ENCODE peak calls at places on chromosomes 4 and X, in five cellular contexts. One of them, this sample, is unnamed.

GRCh38 chr4:109072595-109072994 is 229.9 kb downstream of the COL25A1 start:
- DNase-seq in H1: no peak
- DNase-seq in body of pancreas: no peak
- DNase-seq in suprapubic skin: no peak
- DNase-seq in IMR-90: peak
- DNase-seq in this sample: no peak

GRCh38 chrX:151902813-151903591 is 9.7 kb upstream of the MAGEA4 start:
- DNase-seq in IMR-90: peak
- DNase-seq in suprapubic skin: no peak
- DNase-seq in H1: no peak
- DNase-seq in body of pancreas: no peak
- DNase-seq in this sample: no peak

GRCh38 chrX:106802063-106802387 is 448 bp upstream of the TBC1D8B start:
- DNase-seq in body of pancreas: peak
- DNase-seq in IMR-90: no peak
- DNase-seq in suprapubic skin: no peak
- DNase-seq in H1: no peak
- DNase-seq in this sample: no peak

GRCh38 chrX:123738378-123738955 is 5.6 kb upstream of the THOC2 start:
- DNase-seq in H1: no peak
- DNase-seq in IMR-90: no peak
- DNase-seq in suprapubic skin: no peak
- DNase-seq in body of pancreas: no peak
- DNase-seq in this sample: no peak

GRCh38 chrX:46374371-46374770 is 170.8 kb downstream of the ZNF674 start:
- DNase-seq in suprapubic skin: no peak
- DNase-seq in IMR-90: no peak
- DNase-seq in body of pancreas: no peak
- DNase-seq in H1: no peak
- DNase-seq in this sample: no peak

GRCh38 chr4:95761441-95761840 is 78.5 kb upstream of the PDHA2 start:
- DNase-seq in H1: no peak
- DNase-seq in suprapubic skin: no peak
- DNase-seq in IMR-90: peak
- DNase-seq in body of pancreas: no peak
- DNase-seq in this sample: no peak

GRCh38 chr4:99863804-99864203 is 30.4 kb downstream of the LAMTOR3 start:
- DNase-seq in H1: no peak
- DNase-seq in body of pancreas: no peak
- DNase-seq in IMR-90: peak
- DNase-seq in suprapubic skin: no peak
- DNase-seq in this sample: no peak

GRCh38 chrX:20606831-20607230 is 340.1 kb upstream of the RPS6KA3 start:
- DNase-seq in body of pancreas: no peak
- DNase-seq in H1: no peak
- DNase-seq in suprapubic skin: no peak
- DNase-seq in IMR-90: no peak
- DNase-seq in this sample: no peak

GRCh38 chrX:66833426-66833825 is 194.5 kb upstream of the EDA2R start:
- DNase-seq in IMR-90: no peak
- DNase-seq in body of pancreas: no peak
- DNase-seq in suprapubic skin: no peak
- DNase-seq in H1: no peak
- DNase-seq in this sample: no peak

GRCh38 chr4:24690436-24690835 is 104.9 kb upstream of the SOD3 start:
- DNase-seq in IMR-90: peak
- DNase-seq in suprapubic skin: no peak
- DNase-seq in H1: no peak
- DNase-seq in body of pancreas: no peak
- DNase-seq in this sample: no peak

GRCh38 chr4:158371158-158371557 is 150.5 kb upstream of the RXFP1 start:
- DNase-seq in H1: no peak
- DNase-seq in suprapubic skin: no peak
- DNase-seq in IMR-90: peak
- DNase-seq in body of pancreas: no peak
- DNase-seq in this sample: no peak

GRCh38 chr4:22416403-22416802 is 99.5 kb downstream of the ADGRA3 start:
- DNase-seq in H1: no peak
- DNase-seq in body of pancreas: no peak
- DNase-seq in suprapubic skin: no peak
- DNase-seq in IMR-90: peak
- DNase-seq in this sample: no peak

GRCh38 chrX:150693782-150694574 is 782 bp downstream of the MTMR1 start:
- DNase-seq in body of pancreas: peak
- DNase-seq in H1: peak
- DNase-seq in IMR-90: peak
- DNase-seq in suprapubic skin: no peak
- DNase-seq in this sample: peak
- TF ChIP-seq POLR2A in body of pancreas: no peak
- TF ChIP-seq POLR2A in H1: no peak
- TF ChIP-seq POLR2A in IMR-90: peak
- TF ChIP-seq POLR2A in suprapubic skin: no peak
- TF ChIP-seq POLR2A in this sample: no peak

GRCh38 chrX:153922286-153922573 is 3.8 kb downstream of the ARHGAP4 start:
- DNase-seq in H1: no peak
- DNase-seq in IMR-90: no peak
- DNase-seq in body of pancreas: no peak
- DNase-seq in suprapubic skin: peak
- DNase-seq in this sample: no peak
- H3K27ac ChIP-seq in H1: no peak
- H3K27ac ChIP-seq in IMR-90: no peak
- H3K27ac ChIP-seq in body of pancreas: no peak
- H3K27ac ChIP-seq in suprapubic skin: no peak
- H3K27ac ChIP-seq in this sample: no peak

GRCh38 chr4:675980-676870 is 1.9 kb downstream of the MYL5 start:
- DNase-seq in H1: no peak
- DNase-seq in IMR-90: no peak
- DNase-seq in body of pancreas: no peak
- DNase-seq in suprapubic skin: no peak
- DNase-seq in this sample: no peak

GRCh38 chr4:676871-677235 is 2.5 kb downstream of the MYL5 start:
- DNase-seq in IMR-90: no peak
- DNase-seq in H1: no peak
- DNase-seq in suprapubic skin: no peak
- DNase-seq in body of pancreas: no peak
- DNase-seq in this sample: no peak

GRCh38 chr4:675036-675804 is 878 bp downstream of the MYL5 start:
- DNase-seq in IMR-90: no peak
- DNase-seq in body of pancreas: no peak
- DNase-seq in H1: no peak
- DNase-seq in suprapubic skin: no peak
- DNase-seq in this sample: no peak

GRCh38 chr4:673349-674091 is 556 bp downstream of the ATP5ME start:
- DNase-seq in body of pancreas: peak
- DNase-seq in suprapubic skin: no peak
- DNase-seq in IMR-90: no peak
- DNase-seq in H1: no peak
- DNase-seq in this sample: no peak

DNA sequence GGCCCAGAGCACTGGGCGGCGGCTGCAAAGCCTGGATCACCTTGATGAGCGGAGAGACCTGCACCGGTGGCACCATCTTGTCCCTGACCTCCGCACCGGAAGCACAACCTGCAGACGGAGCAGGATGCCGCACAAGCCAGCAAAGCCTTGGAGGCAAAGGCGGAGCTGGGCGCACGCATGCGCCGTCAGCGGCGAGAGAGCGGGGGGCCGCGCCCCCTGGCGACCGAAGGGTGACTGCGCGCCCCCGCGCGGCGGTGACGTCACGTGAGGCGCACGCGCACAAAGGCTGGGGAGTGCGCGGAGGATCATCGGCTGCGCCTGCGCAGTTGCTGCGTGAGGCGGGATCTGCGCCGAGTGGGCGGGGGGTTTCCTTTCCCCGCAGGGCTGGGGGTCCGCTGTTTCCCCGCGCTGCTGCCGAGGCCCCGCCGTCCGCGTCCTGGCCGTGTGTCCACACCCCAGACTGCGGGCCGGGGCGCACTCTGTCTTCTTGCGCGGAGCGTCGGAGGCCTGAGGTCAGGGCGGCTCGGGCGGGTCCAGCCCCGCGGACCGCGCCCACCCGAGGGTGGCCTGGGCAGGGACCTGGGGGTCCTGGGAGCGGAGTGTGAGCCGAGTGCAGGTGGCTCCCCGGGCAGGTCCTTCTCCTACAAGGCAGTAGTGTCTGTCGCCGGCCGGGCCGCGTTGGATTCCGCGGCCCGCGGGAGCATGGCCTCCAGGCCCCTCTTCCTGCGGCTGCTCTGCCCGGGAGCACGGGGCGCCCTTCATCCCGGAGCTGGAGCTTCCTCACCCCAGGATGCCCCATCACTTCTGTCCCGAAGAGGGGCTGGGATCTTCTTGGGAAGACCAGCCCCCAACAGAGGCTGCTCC is at the start of the genes ATP5ME and MYL5:
- DNase-seq in H1: peak
- DNase-seq in suprapubic skin: peak
- DNase-seq in body of pancreas: peak
- DNase-seq in IMR-90: peak
- DNase-seq in this sample: peak
- TF ChIP-seq POLR2A in H1: peak
- TF ChIP-seq POLR2A in suprapubic skin: no peak
- TF ChIP-seq POLR2A in body of pancreas: peak
- TF ChIP-seq POLR2A in IMR-90: peak
- TF ChIP-seq POLR2A in this sample: peak

DNA sequence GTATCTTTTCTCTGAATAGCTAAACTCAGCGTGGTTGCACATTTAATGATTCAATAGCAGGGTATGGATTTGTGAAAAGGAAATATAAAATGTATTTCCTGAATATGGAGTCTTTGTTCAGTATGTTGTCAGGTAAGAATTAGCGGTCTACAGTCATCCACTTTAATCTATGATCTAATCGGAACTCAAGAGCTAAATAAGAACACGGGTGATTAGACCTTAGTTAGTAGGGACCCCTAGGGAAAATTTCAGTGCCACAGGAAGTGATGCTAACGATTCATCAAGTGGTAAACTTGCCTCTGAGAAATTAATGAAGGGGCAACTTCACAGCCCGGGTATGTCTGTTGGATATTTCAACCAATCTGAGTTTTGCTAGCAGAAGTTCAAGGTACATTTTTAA is 47.0 kb downstream of the PCDH7 start:
- DNase-seq in suprapubic skin: no peak
- DNase-seq in H1: no peak
- DNase-seq in body of pancreas: no peak
- DNase-seq in IMR-90: no peak
- DNase-seq in this sample: no peak
- H3K27ac ChIP-seq in suprapubic skin: no peak
- H3K27ac ChIP-seq in H1: no peak
- H3K27ac ChIP-seq in body of pancreas: no peak
- H3K27ac ChIP-seq in IMR-90: no peak
- H3K27ac ChIP-seq in this sample: no peak

GRCh38 chr4:182175788-182176519 is 67.2 kb upstream of the TENM3 start:
- DNase-seq in body of pancreas: no peak
- DNase-seq in suprapubic skin: no peak
- DNase-seq in IMR-90: peak
- DNase-seq in H1: no peak
- DNase-seq in this sample: no peak
- TF ChIP-seq POLR2A in body of pancreas: no peak
- TF ChIP-seq POLR2A in suprapubic skin: no peak
- TF ChIP-seq POLR2A in IMR-90: no peak
- TF ChIP-seq POLR2A in H1: no peak
- TF ChIP-seq POLR2A in this sample: no peak

DNA sequence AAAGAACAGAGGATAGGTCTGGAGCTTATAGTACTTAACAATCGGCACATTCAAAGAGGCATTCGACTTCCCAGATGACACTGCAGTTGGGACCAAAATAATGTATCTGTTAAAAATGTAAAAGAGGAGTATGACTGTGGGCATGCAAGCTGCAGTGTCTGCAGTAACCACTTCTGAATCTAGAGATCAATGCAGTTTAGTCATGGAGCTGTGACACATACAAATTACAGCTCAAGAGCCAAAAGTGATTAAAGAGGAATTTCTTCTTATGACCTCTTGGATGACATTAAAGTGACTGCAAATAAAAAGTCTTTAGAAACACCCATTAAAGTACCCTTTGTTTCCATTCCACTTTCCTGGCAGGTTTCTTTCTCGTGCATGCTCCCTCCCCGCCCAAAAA is 298.7 kb downstream of the PDGFC start:
- DNase-seq in suprapubic skin: no peak
- DNase-seq in body of pancreas: no peak
- DNase-seq in H1: no peak
- DNase-seq in IMR-90: no peak
- DNase-seq in this sample: no peak
- H3K27ac ChIP-seq in suprapubic skin: no peak
- H3K27ac ChIP-seq in body of pancreas: no peak
- H3K27ac ChIP-seq in H1: no peak
- H3K27ac ChIP-seq in IMR-90: no peak
- H3K27ac ChIP-seq in this sample: no peak

GRCh38 chr4:88158360-88159136 is at the start of gene ABCG2:
- DNase-seq in IMR-90: peak
- DNase-seq in H1: peak
- DNase-seq in suprapubic skin: peak
- DNase-seq in body of pancreas: peak
- DNase-seq in this sample: no peak
- TF ChIP-seq POLR2A in IMR-90: no peak
- TF ChIP-seq POLR2A in H1: no peak
- TF ChIP-seq POLR2A in suprapubic skin: no peak
- TF ChIP-seq POLR2A in body of pancreas: no peak
- TF ChIP-seq POLR2A in this sample: no peak

DNA sequence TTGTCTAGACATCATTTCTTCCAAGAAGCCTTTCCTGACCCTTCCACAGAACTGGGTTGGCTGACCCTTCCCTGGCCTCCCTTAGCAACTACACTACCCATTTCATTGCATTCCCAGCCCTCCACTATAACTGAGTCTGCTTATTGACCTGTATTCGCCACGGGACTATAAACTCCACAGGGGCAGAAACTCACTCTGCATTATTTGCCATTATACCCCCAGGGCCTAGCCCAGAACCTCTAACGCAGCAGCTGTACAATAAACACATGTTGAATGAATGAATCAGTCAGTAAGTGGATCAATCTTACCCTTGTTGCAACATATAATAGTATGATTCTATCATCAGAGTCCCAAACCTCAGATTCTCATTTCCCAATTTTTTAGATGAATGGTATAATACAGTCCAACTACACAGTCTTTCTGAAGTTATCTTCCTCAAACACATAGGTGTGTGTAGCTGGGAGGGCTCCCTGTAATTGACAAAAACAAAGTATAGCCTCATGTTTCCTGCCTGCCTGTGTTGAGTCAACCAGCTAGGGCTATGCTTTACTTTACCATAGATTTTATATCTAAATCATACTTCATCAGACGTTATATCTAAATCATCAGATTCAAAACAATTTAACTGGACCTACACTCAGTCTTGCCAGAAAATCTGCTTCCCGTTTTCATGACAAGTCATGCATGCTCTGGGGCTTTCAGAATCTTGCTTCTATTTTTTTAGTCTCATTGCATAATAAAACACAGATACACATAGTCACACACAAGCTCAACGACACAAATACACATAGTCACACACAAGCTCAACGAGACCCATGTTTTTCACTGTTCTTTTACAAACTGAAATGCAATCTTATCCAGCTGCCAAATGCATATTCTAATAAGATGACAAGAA is 209.2 kb downstream of the CHIC2 start:
- DNase-seq in H1: no peak
- DNase-seq in IMR-90: peak
- DNase-seq in body of pancreas: no peak
- DNase-seq in suprapubic skin: no peak
- DNase-seq in this sample: no peak
- H3K27ac ChIP-seq in H1: no peak
- H3K27ac ChIP-seq in IMR-90: peak
- H3K27ac ChIP-seq in body of pancreas: no peak
- H3K27ac ChIP-seq in suprapubic skin: no peak
- H3K27ac ChIP-seq in this sample: no peak

This sample was measured in breast epithelium.